ENCODE peak calls at places on chromosomes 11 and 22, in four cellular contexts. U is foreskin fibroblast, O is cardiac fibroblast, V is GM20000. H is an unnamed sample.

GRCh38 chr11:73389134-73389525 is 12.9 kb downstream of the RELT start:
- DNase-seq in U (no peak), O (no peak), V (no peak), H (no peak)

GRCh38 chr22:49958961-49959781 is 1.4 kb upstream of the PIM3 start:
- DNase-seq in U (no peak), O (no peak), V (no peak), H (no peak)

GRCh38 chr22:27438271-27438980 is 363.1 kb downstream of the MN1 start:
- DNase-seq in U (peak; percentile 68), O (peak; percentile 53), V (no peak), H (no peak)

GRCh38 chr11:2649400-2649799 is 50.4 kb downstream of the KCNQ1OT1 start:
- DNase-seq in U (no peak), O (no peak), V (no peak), H (no peak)

GRCh38 chr11:103532133-103532788 is 423.0 kb downstream of the DYNC2H1 start:
- DNase-seq in U (peak; percentile 85), O (peak; percentile 75), V (no peak), H (no peak)

GRCh38 chr22:40312050-40312449 is 34.2 kb upstream of the ADSL start:
- DNase-seq in U (no peak), O (no peak), V (no peak), H (no peak)

GRCh38 chr11:78605296-78605695 is 30.6 kb upstream of the NARS2 start:
- DNase-seq in U (peak; percentile 6), O (peak; percentile 2), V (no peak), H (no peak)

GRCh38 chr11:71298761-71299181 is 46.4 kb upstream of the SHANK2 start:
- DNase-seq in U (no peak), O (no peak), V (no peak), H (no peak)

GRCh38 chr11:35362571-35362980 is 56.8 kb downstream of the SLC1A2 start:
- DNase-seq in U (peak; percentile 63), O (no peak), V (no peak), H (peak; percentile 73)

DNA sequence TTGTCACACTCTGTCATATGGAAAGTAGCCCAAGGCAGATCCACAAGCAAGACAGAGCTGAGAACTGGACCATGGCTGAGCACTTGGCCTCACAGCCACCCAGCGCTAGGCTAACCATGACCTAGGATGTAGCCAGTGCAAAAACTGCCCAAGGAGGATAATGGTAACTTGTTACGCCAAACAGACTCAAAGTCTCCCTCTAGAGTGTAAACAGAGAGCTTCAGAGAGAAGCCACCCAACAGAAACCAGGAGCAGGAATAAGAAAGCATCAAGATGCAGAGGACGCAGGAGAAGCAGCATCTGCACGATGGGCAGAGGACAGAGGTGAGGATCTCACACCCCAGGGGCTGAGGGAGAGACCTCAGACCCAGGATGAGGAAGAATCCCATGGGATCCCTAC is 97.9 kb downstream of the RCN1 start:
- DNase-seq in U (no peak), O (no peak), V (no peak), H (no peak)
- TF ChIP-seq CTCF in U (no peak), O (no peak), V (no peak), H (no peak)

GRCh38 chr11:87397250-87397649 is 359.5 kb downstream of the TMEM135 start:
- DNase-seq in U (no peak), O (no peak), V (no peak), H (no peak)

GRCh38 chr11:87394924-87395323 is 357.2 kb downstream of the TMEM135 start:
- DNase-seq in U (no peak), O (no peak), V (no peak), H (no peak)

GRCh38 chr11:87392665-87393064 is 354.9 kb downstream of the TMEM135 start:
- DNase-seq in U (no peak), O (no peak), V (no peak), H (no peak)

DNA sequence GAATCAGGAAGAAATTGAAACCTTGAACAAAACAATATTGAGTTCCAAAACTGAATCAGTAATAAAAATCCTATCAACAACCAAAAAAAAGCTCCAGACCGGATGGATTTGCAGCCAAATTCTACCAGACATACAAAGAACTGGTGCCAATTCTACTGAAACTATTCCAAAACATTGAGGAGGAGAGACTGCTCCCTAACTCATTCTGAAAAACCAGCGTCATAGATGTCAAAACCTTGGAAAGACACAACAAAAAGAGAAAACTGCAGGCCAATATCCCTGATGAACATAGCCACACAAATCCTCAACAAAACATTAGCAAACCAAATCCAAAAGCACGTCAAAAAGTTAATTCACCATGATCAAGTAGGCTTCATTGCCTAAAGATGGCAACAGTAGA is 353.8 kb downstream of the TMEM135 start:
- DNase-seq in U (no peak), O (no peak), V (no peak), H (no peak)
- TF ChIP-seq CTCF in U (no peak), O (no peak), V (no peak), H (no peak)

DNA sequence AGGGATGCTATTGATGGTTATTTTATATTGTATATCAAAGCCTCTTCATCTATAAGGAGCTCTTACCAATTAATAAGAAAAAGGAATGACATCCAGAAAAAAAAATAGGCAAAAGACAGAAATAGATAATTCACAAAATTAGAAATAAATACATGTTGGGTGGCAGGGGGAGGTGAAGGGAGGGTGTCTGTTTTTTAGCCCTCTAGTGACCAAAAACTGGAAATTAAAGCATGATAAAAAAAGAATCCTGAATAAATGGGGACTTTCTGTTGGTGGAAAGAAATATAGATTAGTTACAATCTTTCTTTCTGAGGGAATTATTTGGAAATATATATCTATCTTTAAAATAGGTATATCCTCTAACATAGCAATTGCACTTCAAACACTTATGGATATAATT is 42.0 kb upstream of the TTC36 start:
- DNase-seq in U (no peak), O (no peak), V (no peak), H (no peak)
- TF ChIP-seq CTCF in U (peak; percentile 6), O (no peak), V (no peak), H (peak; percentile 3)

GRCh38 chr11:66670816-66671215 is 6.9 kb downstream of the RBM4B start:
- DNase-seq in U (no peak), O (no peak), V (no peak), H (no peak)

GRCh38 chr11:66676279-66676919 is 1.3 kb downstream of the RBM4B start:
- DNase-seq in U (no peak), O (no peak), V (no peak), H (no peak)

GRCh38 chr11:66676931-66677598 is 622 bp downstream of the RBM4B start:
- DNase-seq in U (peak; percentile 46), O (peak; percentile 14), V (no peak), H (no peak)

GRCh38 chr11:66677599-66678375 is at the start of gene RBM4B:
- DNase-seq in U (peak; percentile 98), O (peak; percentile 96), V (peak; percentile 97), H (peak; percentile 84)

DNA sequence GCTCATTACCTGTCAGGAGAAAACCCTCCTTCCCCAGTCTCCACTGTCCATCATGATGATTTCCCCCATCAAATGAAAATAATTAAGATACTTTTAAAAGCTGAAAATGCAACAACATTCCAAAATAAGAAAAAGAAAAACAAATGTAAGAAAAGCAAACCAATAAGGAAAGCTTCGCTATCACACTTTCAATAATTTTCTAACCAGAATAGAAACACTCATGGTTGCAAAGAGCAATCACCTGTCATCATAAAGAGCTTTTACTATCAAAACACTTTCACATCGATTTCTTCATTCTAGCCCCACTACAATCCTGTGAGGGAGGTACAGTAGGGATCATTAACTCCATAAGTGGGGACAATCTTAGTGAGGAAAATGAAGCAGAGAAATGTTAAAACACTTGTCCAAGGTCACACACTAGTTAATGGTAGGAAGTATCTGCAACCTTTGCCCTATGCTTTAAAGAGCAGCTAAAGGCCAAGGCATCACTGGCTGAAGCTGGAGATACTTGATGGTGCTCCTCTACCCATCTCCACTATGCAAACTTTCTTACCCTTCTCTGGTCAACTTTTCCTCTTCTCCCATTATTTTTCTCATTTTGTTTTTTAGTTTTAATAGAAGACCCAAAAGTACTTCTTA is 2.6 kb downstream of the RBM4B start:
- DNase-seq in U (no peak), O (no peak), V (no peak), H (no peak)
- TF ChIP-seq CTCF in U (no peak), O (no peak), V (no peak), H (no peak)

H was measured in AG09319.